ENCODE peak calls at places on chromosomes 12 and 14, in four cellular contexts. One of them, this sample, is unnamed.

GRCh38 chr12:53300187-53300586 is 692 bp downstream of the MYG1 start:
- DNase-seq in ELF-1: peak
- DNase-seq in GM19239: no peak
- DNase-seq in head of caudate nucleus: no peak
- DNase-seq in this sample: peak

GRCh38 chr12:88952543-88952942 is 372.3 kb upstream of the KITLG start:
- DNase-seq in ELF-1: no peak
- DNase-seq in GM19239: no peak
- DNase-seq in head of caudate nucleus: no peak
- DNase-seq in this sample: peak

GRCh38 chr12:113068312-113068935 is 11.9 kb downstream of the DTX1 start:
- DNase-seq in ELF-1: no peak
- DNase-seq in GM19239: no peak
- DNase-seq in head of caudate nucleus: no peak
- DNase-seq in this sample: no peak

GRCh38 chr12:109389146-109389545 is 41.4 kb downstream of the MYO1H start:
- DNase-seq in ELF-1: peak
- DNase-seq in GM19239: no peak
- DNase-seq in head of caudate nucleus: no peak
- DNase-seq in this sample: no peak

GRCh38 chr12:106138279-106138645 is 492 bp downstream of the NUAK1 start:
- DNase-seq in ELF-1: no peak
- DNase-seq in GM19239: no peak
- DNase-seq in head of caudate nucleus: no peak
- DNase-seq in this sample: no peak

GRCh38 chr12:16880864-16881285 is 274.9 kb upstream of the LMO3 start:
- DNase-seq in ELF-1: peak
- DNase-seq in GM19239: no peak
- DNase-seq in head of caudate nucleus: no peak
- DNase-seq in this sample: no peak

GRCh38 chr12:107983871-107984480 is 145.1 kb upstream of the WSCD2 start:
- DNase-seq in ELF-1: no peak
- DNase-seq in GM19239: no peak
- DNase-seq in head of caudate nucleus: no peak
- DNase-seq in this sample: no peak

GRCh38 chr14:67311868-67312267 is 47.7 kb downstream of the ATP6V1D start:
- DNase-seq in ELF-1: no peak
- DNase-seq in GM19239: no peak
- DNase-seq in head of caudate nucleus: no peak
- DNase-seq in this sample: no peak

GRCh38 chr12:107277850-107278249 is 184.5 kb upstream of the CRY1 start:
- DNase-seq in ELF-1: no peak
- DNase-seq in GM19239: no peak
- DNase-seq in head of caudate nucleus: no peak
- DNase-seq in this sample: peak

GRCh38 chr12:27779837-27780611 is at the start of the genes KLHL42 and MANSC4:
- DNase-seq in ELF-1: peak
- DNase-seq in GM19239: peak
- DNase-seq in head of caudate nucleus: peak
- DNase-seq in this sample: peak

GRCh38 chr14:102474934-102475333 is 34.6 kb downstream of the ANKRD9 start:
- DNase-seq in ELF-1: no peak
- DNase-seq in GM19239: no peak
- DNase-seq in head of caudate nucleus: peak
- DNase-seq in this sample: peak

GRCh38 chr14:29817767-29818166 is 109.9 kb downstream of the PRKD1 start:
- DNase-seq in ELF-1: no peak
- DNase-seq in GM19239: no peak
- DNase-seq in head of caudate nucleus: no peak
- DNase-seq in this sample: no peak

GRCh38 chr14:99781091-99781490 is 12.1 kb upstream of the EML1 start:
- DNase-seq in ELF-1: no peak
- DNase-seq in GM19239: no peak
- DNase-seq in head of caudate nucleus: no peak
- DNase-seq in this sample: no peak

GRCh38 chr14:24195186-24196070 is at the start of gene TM9SF1:
- DNase-seq in ELF-1: peak
- DNase-seq in GM19239: peak
- DNase-seq in head of caudate nucleus: peak
- DNase-seq in this sample: peak

GRCh38 chr12:4193821-4194220 is 79.7 kb upstream of the CCND2 start:
- DNase-seq in ELF-1: peak
- DNase-seq in GM19239: no peak
- DNase-seq in head of caudate nucleus: no peak
- DNase-seq in this sample: no peak

GRCh38 chr12:57766464-57767311 is at the start of gene CYP27B1:
- DNase-seq in ELF-1: peak
- DNase-seq in GM19239: no peak
- DNase-seq in head of caudate nucleus: no peak
- DNase-seq in this sample: peak

GRCh38 chr12:52903855-52904508 is 894 bp downstream of the KRT8 start:
- DNase-seq in ELF-1: peak
- DNase-seq in GM19239: peak
- DNase-seq in head of caudate nucleus: no peak
- DNase-seq in this sample: peak

GRCh38 chr14:59055439-59056045 is 132.9 kb upstream of the DAAM1 start:
- DNase-seq in ELF-1: no peak
- DNase-seq in GM19239: peak
- DNase-seq in head of caudate nucleus: peak
- DNase-seq in this sample: peak

GRCh38 chr14:67343601-67344230 is 15.9 kb downstream of the ATP6V1D start:
- DNase-seq in ELF-1: no peak
- DNase-seq in GM19239: no peak
- DNase-seq in head of caudate nucleus: no peak
- DNase-seq in this sample: no peak

GRCh38 chr12:20798561-20798960 is 11.9 kb upstream of the SLCO1B3 start:
- DNase-seq in ELF-1: no peak
- DNase-seq in GM19239: no peak
- DNase-seq in head of caudate nucleus: no peak
- DNase-seq in this sample: peak

GRCh38 chr14:94391284-94391914 is 3.0 kb upstream of the SERPINA1 start:
- DNase-seq in ELF-1: no peak
- DNase-seq in GM19239: no peak
- DNase-seq in head of caudate nucleus: no peak
- DNase-seq in this sample: no peak

GRCh38 chr12:92574046-92574783 is 128.6 kb upstream of the PLEKHG7 start:
- DNase-seq in ELF-1: peak
- DNase-seq in GM19239: no peak
- DNase-seq in head of caudate nucleus: no peak
- DNase-seq in this sample: peak

GRCh38 chr14:80584638-80585505 is 356.7 kb downstream of the CEP128 start:
- DNase-seq in ELF-1: no peak
- DNase-seq in GM19239: no peak
- DNase-seq in head of caudate nucleus: no peak
- DNase-seq in this sample: peak

GRCh38 chr14:104882325-104882973 is 17.4 kb downstream of the CEP170B start:
- DNase-seq in ELF-1: peak
- DNase-seq in GM19239: no peak
- DNase-seq in head of caudate nucleus: no peak
- DNase-seq in this sample: no peak

GRCh38 chr12:132506730-132507538 is 17.0 kb downstream of the FBRSL1 start:
- DNase-seq in ELF-1: peak
- DNase-seq in GM19239: peak
- DNase-seq in head of caudate nucleus: peak
- DNase-seq in this sample: peak

GRCh38 chr14:106729551-106729950 is 1203.2 kb downstream of the TMEM121 start:
- DNase-seq in ELF-1: no peak
- DNase-seq in GM19239: no peak
- DNase-seq in head of caudate nucleus: no peak
- DNase-seq in this sample: no peak

GRCh38 chr14:41993687-41994086 is 387.0 kb downstream of the LRFN5 start:
- DNase-seq in ELF-1: no peak
- DNase-seq in GM19239: no peak
- DNase-seq in head of caudate nucleus: no peak
- DNase-seq in this sample: no peak